ENCODE peak calls at places on chromosomes 12 and 14, in six cellular contexts. One of them, this sample, is unnamed.

GRCh38 chr12:122389677-122390076 is 32.8 kb downstream of the CLIP1 start:
- DNase-seq in GM12891: no peak
- DNase-seq in H1: no peak
- DNase-seq in GM12878: no peak
- DNase-seq in HepG2: no peak
- DNase-seq in K562: no peak
- DNase-seq in this sample: no peak

GRCh38 chr12:7959278-7960063 is 23.5 kb upstream of the SLC2A3 start:
- DNase-seq in GM12891: no peak
- DNase-seq in H1: no peak
- DNase-seq in GM12878: peak
- DNase-seq in HepG2: peak
- DNase-seq in K562: peak
- DNase-seq in this sample: no peak

GRCh38 chr14:58878740-58879139 is 241.0 kb downstream of the DACT1 start:
- DNase-seq in GM12891: no peak
- DNase-seq in H1: no peak
- DNase-seq in GM12878: no peak
- DNase-seq in HepG2: no peak
- DNase-seq in K562: no peak
- DNase-seq in this sample: no peak

GRCh38 chr12:78863482-78864427 is 819 bp upstream of the SYT1 start:
- DNase-seq in GM12891: no peak
- DNase-seq in H1: peak
- DNase-seq in GM12878: no peak
- DNase-seq in HepG2: no peak
- DNase-seq in K562: no peak
- DNase-seq in this sample: peak

GRCh38 chr12:13661005-13661887 is 320.2 kb downstream of the GRIN2B start:
- DNase-seq in GM12891: peak
- DNase-seq in H1: peak
- DNase-seq in GM12878: peak
- DNase-seq in HepG2: peak
- DNase-seq in K562: peak
- DNase-seq in this sample: no peak

GRCh38 chr12:6780573-6780972 is 8.3 kb downstream of the LAG3 start:
- DNase-seq in GM12891: no peak
- DNase-seq in H1: no peak
- DNase-seq in GM12878: no peak
- DNase-seq in HepG2: no peak
- DNase-seq in K562: no peak
- DNase-seq in this sample: no peak

GRCh38 chr14:101109981-101110728 is 206.6 kb upstream of the RTL1 start:
- DNase-seq in GM12891: no peak
- DNase-seq in H1: no peak
- DNase-seq in GM12878: no peak
- DNase-seq in HepG2: no peak
- DNase-seq in K562: no peak
- DNase-seq in this sample: peak

GRCh38 chr14:25086817-25087396 is 37.0 kb upstream of the STXBP6 start:
- DNase-seq in GM12891: no peak
- DNase-seq in H1: no peak
- DNase-seq in GM12878: no peak
- DNase-seq in HepG2: no peak
- DNase-seq in K562: no peak
- DNase-seq in this sample: no peak

GRCh38 chr14:24095196-24096068 is 1.3 kb downstream of the PCK2 start:
- DNase-seq in GM12891: peak
- DNase-seq in H1: peak
- DNase-seq in GM12878: peak
- DNase-seq in HepG2: peak
- DNase-seq in K562: peak
- DNase-seq in this sample: peak

GRCh38 chr14:30129795-30130194 is 202.1 kb upstream of the PRKD1 start:
- DNase-seq in GM12891: no peak
- DNase-seq in H1: peak
- DNase-seq in GM12878: no peak
- DNase-seq in HepG2: no peak
- DNase-seq in K562: no peak
- DNase-seq in this sample: no peak

GRCh38 chr12:15987696-15988095 is 76.6 kb downstream of the DERA start:
- DNase-seq in GM12891: no peak
- DNase-seq in H1: no peak
- DNase-seq in GM12878: no peak
- DNase-seq in HepG2: no peak
- DNase-seq in K562: no peak
- DNase-seq in this sample: no peak

GRCh38 chr14:99201351-99202073 is 70.5 kb downstream of the BCL11B start:
- DNase-seq in GM12891: no peak
- DNase-seq in H1: no peak
- DNase-seq in GM12878: no peak
- DNase-seq in HepG2: no peak
- DNase-seq in K562: peak
- DNase-seq in this sample: no peak

GRCh38 chr12:7075931-7076330 is 15.4 kb downstream of the C1S start:
- DNase-seq in GM12891: no peak
- DNase-seq in H1: no peak
- DNase-seq in GM12878: no peak
- DNase-seq in HepG2: no peak
- DNase-seq in K562: no peak
- DNase-seq in this sample: no peak

GRCh38 chr14:64504310-64504896 is at the start of gene ZBTB1:
- DNase-seq in GM12891: peak
- DNase-seq in H1: peak
- DNase-seq in GM12878: no peak
- DNase-seq in HepG2: peak
- DNase-seq in K562: peak
- DNase-seq in this sample: peak

GRCh38 chr14:20302042-20302761 is 3.5 kb downstream of the TTC5 start:
- DNase-seq in GM12891: no peak
- DNase-seq in H1: no peak
- DNase-seq in GM12878: no peak
- DNase-seq in HepG2: no peak
- DNase-seq in K562: no peak
- DNase-seq in this sample: no peak

GRCh38 chr12:105032703-105033357 is 46.7 kb downstream of the NOPCHAP1 start:
- DNase-seq in GM12891: no peak
- DNase-seq in H1: no peak
- DNase-seq in GM12878: no peak
- DNase-seq in HepG2: no peak
- DNase-seq in K562: no peak
- DNase-seq in this sample: no peak

GRCh38 chr14:100536141-100536540 is 51.1 kb downstream of the BEGAIN start:
- DNase-seq in GM12891: no peak
- DNase-seq in H1: no peak
- DNase-seq in GM12878: no peak
- DNase-seq in HepG2: no peak
- DNase-seq in K562: no peak
- DNase-seq in this sample: peak

GRCh38 chr12:7180685-7181084 is 8.8 kb upstream of the PEX5 start:
- DNase-seq in GM12891: no peak
- DNase-seq in H1: no peak
- DNase-seq in GM12878: no peak
- DNase-seq in HepG2: no peak
- DNase-seq in K562: no peak
- DNase-seq in this sample: no peak

GRCh38 chr12:13044002-13044858 is at the start of gene FAM234B:
- DNase-seq in GM12891: peak
- DNase-seq in H1: peak
- DNase-seq in GM12878: no peak
- DNase-seq in HepG2: peak
- DNase-seq in K562: peak
- DNase-seq in this sample: peak

GRCh38 chr14:66432334-66432733 is 53.8 kb upstream of the CCDC196 start:
- DNase-seq in GM12891: no peak
- DNase-seq in H1: no peak
- DNase-seq in GM12878: no peak
- DNase-seq in HepG2: no peak
- DNase-seq in K562: no peak
- DNase-seq in this sample: no peak

GRCh38 chr12:130254476-130255276 is 83.0 kb upstream of the PIWIL1 start:
- DNase-seq in GM12891: no peak
- DNase-seq in H1: no peak
- DNase-seq in GM12878: no peak
- DNase-seq in HepG2: no peak
- DNase-seq in K562: no peak
- DNase-seq in this sample: no peak

GRCh38 chr12:123115409-123116111 is 35.3 kb downstream of the PITPNM2 start:
- DNase-seq in GM12891: no peak
- DNase-seq in H1: no peak
- DNase-seq in GM12878: peak
- DNase-seq in HepG2: no peak
- DNase-seq in K562: no peak
- DNase-seq in this sample: no peak

GRCh38 chr12:47805417-47805816 is 14.3 kb downstream of the HDAC7 start:
- DNase-seq in GM12891: no peak
- DNase-seq in H1: no peak
- DNase-seq in GM12878: no peak
- DNase-seq in HepG2: no peak
- DNase-seq in K562: no peak
- DNase-seq in this sample: no peak

GRCh38 chr14:32087173-32087861 is 10.2 kb downstream of the ARHGAP5 start:
- DNase-seq in GM12891: no peak
- DNase-seq in H1: no peak
- DNase-seq in GM12878: no peak
- DNase-seq in HepG2: peak
- DNase-seq in K562: no peak
- DNase-seq in this sample: no peak

GRCh38 chr12:124992874-124993567 is 424 bp upstream of the BRI3BP start:
- DNase-seq in GM12891: no peak
- DNase-seq in H1: peak
- DNase-seq in GM12878: peak
- DNase-seq in HepG2: peak
- DNase-seq in K562: peak
- DNase-seq in this sample: no peak

GRCh38 chr12:127401005-127401404 is 866.0 kb upstream of the TMEM132C start:
- DNase-seq in GM12891: no peak
- DNase-seq in H1: no peak
- DNase-seq in GM12878: no peak
- DNase-seq in HepG2: no peak
- DNase-seq in K562: no peak
- DNase-seq in this sample: no peak

GRCh38 chr12:48159976-48160525 is 2.7 kb upstream of the ASB8 start:
- DNase-seq in GM12891: no peak
- DNase-seq in H1: no peak
- DNase-seq in GM12878: no peak
- DNase-seq in HepG2: no peak
- DNase-seq in K562: no peak
- DNase-seq in this sample: no peak

GRCh38 chr14:102901633-102902032 is 20.8 kb upstream of the AMN start:
- DNase-seq in GM12891: peak
- DNase-seq in H1: no peak
- DNase-seq in GM12878: peak
- DNase-seq in HepG2: no peak
- DNase-seq in K562: no peak
- DNase-seq in this sample: peak

GRCh38 chr14:94005324-94005723 is 8.2 kb downstream of the CCDC197 start:
- DNase-seq in GM12891: no peak
- DNase-seq in H1: no peak
- DNase-seq in GM12878: no peak
- DNase-seq in HepG2: no peak
- DNase-seq in K562: peak
- DNase-seq in this sample: no peak
- TF ChIP-seq TAF1 in GM12891: no peak
- TF ChIP-seq TAF1 in H1: no peak
- TF ChIP-seq TAF1 in GM12878: no peak
- TF ChIP-seq TAF1 in HepG2: no peak
- TF ChIP-seq TAF1 in K562: no peak
- TF ChIP-seq TAF1 in this sample: no peak

GRCh38 chr14:92513204-92513965 is at the start of gene RIN3:
- DNase-seq in GM12891: peak
- DNase-seq in H1: peak
- DNase-seq in GM12878: no peak
- DNase-seq in HepG2: peak
- DNase-seq in K562: no peak
- DNase-seq in this sample: peak
- TF ChIP-seq POLR2A in GM12891: no peak
- TF ChIP-seq POLR2A in H1: no peak
- TF ChIP-seq POLR2A in GM12878: peak
- TF ChIP-seq POLR2A in HepG2: peak
- TF ChIP-seq POLR2A in K562: no peak
- TF ChIP-seq POLR2A in this sample: peak

DNA sequence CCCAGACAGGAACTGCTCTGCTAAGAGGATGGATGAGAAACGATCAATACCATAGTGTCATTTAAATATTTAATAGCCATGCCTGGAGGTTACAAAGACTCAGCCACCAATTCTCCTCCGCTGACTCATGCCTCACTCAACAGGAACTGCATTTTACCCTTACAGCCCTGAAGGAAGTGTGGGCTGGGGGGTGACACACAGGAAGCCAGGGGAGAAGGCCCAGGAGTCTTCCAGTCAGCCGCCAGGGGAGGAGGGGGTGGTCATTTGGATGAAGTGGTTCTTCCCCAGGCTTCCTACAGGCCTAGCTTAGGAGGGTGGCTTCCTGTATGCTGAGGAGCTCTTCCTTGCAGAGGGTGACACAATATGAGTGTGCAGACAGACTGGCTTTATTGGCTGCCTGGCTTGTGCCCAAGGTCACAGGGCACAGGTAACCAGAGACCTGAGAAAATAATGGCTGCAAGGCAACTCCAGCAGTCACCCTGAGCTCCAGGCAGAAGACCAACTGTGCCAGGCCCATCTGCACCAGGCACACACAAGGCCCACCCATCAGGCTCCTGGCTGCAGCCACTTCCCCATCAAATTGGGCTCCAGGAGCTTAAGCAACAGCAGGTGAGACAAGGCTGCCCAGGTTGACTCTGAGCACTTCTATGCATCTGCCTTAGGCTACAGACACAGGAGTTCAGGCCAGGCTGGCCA is 30.6 kb upstream of the RPLP0 start:
- DNase-seq in GM12891: no peak
- DNase-seq in H1: no peak
- DNase-seq in GM12878: no peak
- DNase-seq in HepG2: peak
- DNase-seq in K562: peak
- DNase-seq in this sample: no peak
- TF ChIP-seq TAF1 in GM12891: no peak
- TF ChIP-seq TAF1 in H1: peak
- TF ChIP-seq TAF1 in GM12878: no peak
- TF ChIP-seq TAF1 in HepG2: no peak
- TF ChIP-seq TAF1 in K562: peak
- TF ChIP-seq TAF1 in this sample: no peak

GRCh38 chr12:55931317-55931779 is 386 bp downstream of the DGKA start:
- DNase-seq in GM12891: no peak
- DNase-seq in H1: peak
- DNase-seq in GM12878: no peak
- DNase-seq in HepG2: no peak
- DNase-seq in K562: no peak
- DNase-seq in this sample: no peak

GRCh38 chr12:55930771-55931316 is at the start of gene DGKA:
- DNase-seq in GM12891: no peak
- DNase-seq in H1: peak
- DNase-seq in GM12878: peak
- DNase-seq in HepG2: peak
- DNase-seq in K562: peak
- DNase-seq in this sample: peak

GRCh38 chr12:55927588-55928502 is at the start of gene PYM1:
- DNase-seq in GM12891: no peak
- DNase-seq in H1: peak
- DNase-seq in GM12878: peak
- DNase-seq in HepG2: peak
- DNase-seq in K562: peak
- DNase-seq in this sample: peak

GRCh38 chr12:55926738-55927587 is 731 bp downstream of the PYM1 start:
- DNase-seq in GM12891: peak
- DNase-seq in H1: peak
- DNase-seq in GM12878: peak
- DNase-seq in HepG2: peak
- DNase-seq in K562: peak
- DNase-seq in this sample: peak

GRCh38 chr12:55929306-55929791 is 1.6 kb upstream of the DGKA start:
- DNase-seq in GM12891: peak
- DNase-seq in H1: no peak
- DNase-seq in GM12878: peak
- DNase-seq in HepG2: no peak
- DNase-seq in K562: no peak
- DNase-seq in this sample: peak
- TF ChIP-seq POLR2A in GM12891: peak
- TF ChIP-seq POLR2A in H1: no peak
- TF ChIP-seq POLR2A in GM12878: peak
- TF ChIP-seq POLR2A in HepG2: no peak
- TF ChIP-seq POLR2A in K562: no peak
- TF ChIP-seq POLR2A in this sample: peak

This sample was measured in GM12892.